ENCODE peak calls at places on chromosomes 6 and 20, in seven cellular contexts. One of them, this sample, is unnamed.

GRCh38 chr6:88491266-88491665 is 325.1 kb upstream of the CNR1 start:
- DNase-seq in stimulated activated CD4-positive, alpha-beta T cell treated with anti-CD3 and anti-CD28 coated beads, Interleukin-15, amount 100 ng/mL, for 1 hour: no peak
- DNase-seq in neural crest cell: no peak
- DNase-seq in left cardiac atrium: no peak
- DNase-seq in endothelial cell: no peak
- DNase-seq in activated effector memory CD4-positive, alpha-beta T cell treated with Interleukin-2 at 50 U/mL for 16 hours: no peak
- DNase-seq in HFFc6: no peak
- DNase-seq in this sample: peak

GRCh38 chr6:52503853-52504777 is 72.7 kb downstream of the TRAM2 start:
- DNase-seq in stimulated activated CD4-positive, alpha-beta T cell treated with anti-CD3 and anti-CD28 coated beads, Interleukin-15, amount 100 ng/mL, for 1 hour: no peak
- DNase-seq in neural crest cell: no peak
- DNase-seq in left cardiac atrium: peak
- DNase-seq in endothelial cell: no peak
- DNase-seq in activated effector memory CD4-positive, alpha-beta T cell treated with Interleukin-2 at 50 U/mL for 16 hours: no peak
- DNase-seq in HFFc6: peak
- DNase-seq in this sample: no peak

GRCh38 chr6:21588812-21589811 is 4.4 kb upstream of the SOX4 start:
- DNase-seq in stimulated activated CD4-positive, alpha-beta T cell treated with anti-CD3 and anti-CD28 coated beads, Interleukin-15, amount 100 ng/mL, for 1 hour: peak
- DNase-seq in neural crest cell: peak
- DNase-seq in left cardiac atrium: peak
- DNase-seq in endothelial cell: peak
- DNase-seq in activated effector memory CD4-positive, alpha-beta T cell treated with Interleukin-2 at 50 U/mL for 16 hours: peak
- DNase-seq in HFFc6: peak
- DNase-seq in this sample: peak

GRCh38 chr6:8437813-8438212 is 2.5 kb upstream of the SLC35B3 start:
- DNase-seq in stimulated activated CD4-positive, alpha-beta T cell treated with anti-CD3 and anti-CD28 coated beads, Interleukin-15, amount 100 ng/mL, for 1 hour: no peak
- DNase-seq in neural crest cell: no peak
- DNase-seq in left cardiac atrium: no peak
- DNase-seq in endothelial cell: no peak
- DNase-seq in activated effector memory CD4-positive, alpha-beta T cell treated with Interleukin-2 at 50 U/mL for 16 hours: no peak
- DNase-seq in HFFc6: no peak
- DNase-seq in this sample: no peak

GRCh38 chr6:3001773-3002293 is 2.1 kb downstream of the NQO2 start:
- DNase-seq in stimulated activated CD4-positive, alpha-beta T cell treated with anti-CD3 and anti-CD28 coated beads, Interleukin-15, amount 100 ng/mL, for 1 hour: no peak
- DNase-seq in neural crest cell: no peak
- DNase-seq in left cardiac atrium: no peak
- DNase-seq in endothelial cell: no peak
- DNase-seq in activated effector memory CD4-positive, alpha-beta T cell treated with Interleukin-2 at 50 U/mL for 16 hours: no peak
- DNase-seq in HFFc6: peak
- DNase-seq in this sample: peak

GRCh38 chr6:121260651-121261102 is 73.6 kb downstream of the TBC1D32 start:
- DNase-seq in stimulated activated CD4-positive, alpha-beta T cell treated with anti-CD3 and anti-CD28 coated beads, Interleukin-15, amount 100 ng/mL, for 1 hour: no peak
- DNase-seq in neural crest cell: no peak
- DNase-seq in left cardiac atrium: peak
- DNase-seq in endothelial cell: no peak
- DNase-seq in activated effector memory CD4-positive, alpha-beta T cell treated with Interleukin-2 at 50 U/mL for 16 hours: no peak
- DNase-seq in HFFc6: no peak
- DNase-seq in this sample: peak

GRCh38 chr20:14838663-14839650 is 501.5 kb upstream of the FLRT3 start:
- DNase-seq in stimulated activated CD4-positive, alpha-beta T cell treated with anti-CD3 and anti-CD28 coated beads, Interleukin-15, amount 100 ng/mL, for 1 hour: no peak
- DNase-seq in neural crest cell: no peak
- DNase-seq in left cardiac atrium: no peak
- DNase-seq in endothelial cell: no peak
- DNase-seq in activated effector memory CD4-positive, alpha-beta T cell treated with Interleukin-2 at 50 U/mL for 16 hours: no peak
- DNase-seq in HFFc6: no peak
- DNase-seq in this sample: no peak

GRCh38 chr20:46770330-46771194 is 61.1 kb downstream of the SLC2A10 start:
- DNase-seq in stimulated activated CD4-positive, alpha-beta T cell treated with anti-CD3 and anti-CD28 coated beads, Interleukin-15, amount 100 ng/mL, for 1 hour: no peak
- DNase-seq in neural crest cell: no peak
- DNase-seq in left cardiac atrium: no peak
- DNase-seq in endothelial cell: no peak
- DNase-seq in activated effector memory CD4-positive, alpha-beta T cell treated with Interleukin-2 at 50 U/mL for 16 hours: no peak
- DNase-seq in HFFc6: no peak
- DNase-seq in this sample: no peak

GRCh38 chr20:1672728-1673127 is 15.1 kb upstream of the SIRPG start:
- DNase-seq in stimulated activated CD4-positive, alpha-beta T cell treated with anti-CD3 and anti-CD28 coated beads, Interleukin-15, amount 100 ng/mL, for 1 hour: no peak
- DNase-seq in neural crest cell: no peak
- DNase-seq in left cardiac atrium: no peak
- DNase-seq in endothelial cell: no peak
- DNase-seq in activated effector memory CD4-positive, alpha-beta T cell treated with Interleukin-2 at 50 U/mL for 16 hours: no peak
- DNase-seq in HFFc6: no peak
- DNase-seq in this sample: no peak

GRCh38 chr6:167020211-167020610 is 21.0 kb downstream of the CEP43 start:
- DNase-seq in stimulated activated CD4-positive, alpha-beta T cell treated with anti-CD3 and anti-CD28 coated beads, Interleukin-15, amount 100 ng/mL, for 1 hour: no peak
- DNase-seq in neural crest cell: no peak
- DNase-seq in left cardiac atrium: no peak
- DNase-seq in endothelial cell: no peak
- DNase-seq in activated effector memory CD4-positive, alpha-beta T cell treated with Interleukin-2 at 50 U/mL for 16 hours: no peak
- DNase-seq in HFFc6: no peak
- DNase-seq in this sample: no peak